ENCODE peak calls at places on chromosomes 12 and 14, in nine cellular contexts. One of them, this sample, is unnamed.

GRCh38 chr12:116864371-116865160 is 16.7 kb downstream of the HRK start:
- DNase-seq in activated T-cell treated with anti-CD3 and anti-CD28 coated beads, Interleukin-2, amount 50 U/mL, for 4 hours: no peak
- DNase-seq in activated T-helper 1 cell treated with Interleukin-2 at 50 U/mL for 16 hours: no peak
- DNase-seq in AG20443: peak
- DNase-seq in NCI-H1436: no peak
- DNase-seq in activated naive CD4-positive, alpha-beta T cell: no peak
- DNase-seq in occipital lobe: no peak
- DNase-seq in T-cell: no peak
- DNase-seq in lower lobe of right lung: no peak
- DNase-seq in this sample: no peak

GRCh38 chr14:77186911-77187648 is 5.5 kb downstream of the TMEM63C start:
- DNase-seq in activated T-cell treated with anti-CD3 and anti-CD28 coated beads, Interleukin-2, amount 50 U/mL, for 4 hours: no peak
- DNase-seq in activated T-helper 1 cell treated with Interleukin-2 at 50 U/mL for 16 hours: no peak
- DNase-seq in AG20443: peak
- DNase-seq in NCI-H1436: no peak
- DNase-seq in activated naive CD4-positive, alpha-beta T cell: no peak
- DNase-seq in occipital lobe: no peak
- DNase-seq in T-cell: no peak
- DNase-seq in lower lobe of right lung: no peak
- DNase-seq in this sample: peak

GRCh38 chr14:101755591-101756324 is 5.8 kb upstream of the PPP2R5C start:
- DNase-seq in activated T-cell treated with anti-CD3 and anti-CD28 coated beads, Interleukin-2, amount 50 U/mL, for 4 hours: no peak
- DNase-seq in activated T-helper 1 cell treated with Interleukin-2 at 50 U/mL for 16 hours: no peak
- DNase-seq in AG20443: no peak
- DNase-seq in NCI-H1436: no peak
- DNase-seq in activated naive CD4-positive, alpha-beta T cell: no peak
- DNase-seq in occipital lobe: no peak
- DNase-seq in T-cell: no peak
- DNase-seq in lower lobe of right lung: no peak
- DNase-seq in this sample: no peak

GRCh38 chr12:12018454-12018853 is 52.3 kb upstream of the BCL2L14 start:
- DNase-seq in activated T-cell treated with anti-CD3 and anti-CD28 coated beads, Interleukin-2, amount 50 U/mL, for 4 hours: no peak
- DNase-seq in activated T-helper 1 cell treated with Interleukin-2 at 50 U/mL for 16 hours: no peak
- DNase-seq in AG20443: no peak
- DNase-seq in NCI-H1436: no peak
- DNase-seq in activated naive CD4-positive, alpha-beta T cell: no peak
- DNase-seq in occipital lobe: no peak
- DNase-seq in T-cell: no peak
- DNase-seq in lower lobe of right lung: no peak
- DNase-seq in this sample: no peak

GRCh38 chr14:64998455-64998931 is 11.8 kb downstream of the FNTB start:
- DNase-seq in activated T-cell treated with anti-CD3 and anti-CD28 coated beads, Interleukin-2, amount 50 U/mL, for 4 hours: no peak
- DNase-seq in activated T-helper 1 cell treated with Interleukin-2 at 50 U/mL for 16 hours: no peak
- DNase-seq in AG20443: no peak
- DNase-seq in NCI-H1436: no peak
- DNase-seq in activated naive CD4-positive, alpha-beta T cell: no peak
- DNase-seq in occipital lobe: no peak
- DNase-seq in T-cell: no peak
- DNase-seq in lower lobe of right lung: no peak
- DNase-seq in this sample: no peak

GRCh38 chr12:115943630-115944391 is 333.7 kb downstream of the MED13L start:
- DNase-seq in activated T-cell treated with anti-CD3 and anti-CD28 coated beads, Interleukin-2, amount 50 U/mL, for 4 hours: no peak
- DNase-seq in activated T-helper 1 cell treated with Interleukin-2 at 50 U/mL for 16 hours: no peak
- DNase-seq in AG20443: no peak
- DNase-seq in NCI-H1436: no peak
- DNase-seq in activated naive CD4-positive, alpha-beta T cell: no peak
- DNase-seq in occipital lobe: no peak
- DNase-seq in T-cell: no peak
- DNase-seq in lower lobe of right lung: peak
- DNase-seq in this sample: no peak

GRCh38 chr12:113610698-113611097 is 139.0 kb upstream of the LHX5 start:
- DNase-seq in activated T-cell treated with anti-CD3 and anti-CD28 coated beads, Interleukin-2, amount 50 U/mL, for 4 hours: no peak
- DNase-seq in activated T-helper 1 cell treated with Interleukin-2 at 50 U/mL for 16 hours: no peak
- DNase-seq in AG20443: no peak
- DNase-seq in NCI-H1436: no peak
- DNase-seq in activated naive CD4-positive, alpha-beta T cell: no peak
- DNase-seq in occipital lobe: no peak
- DNase-seq in T-cell: no peak
- DNase-seq in lower lobe of right lung: no peak
- DNase-seq in this sample: no peak

GRCh38 chr12:1197264-1198018 is 206.4 kb downstream of the ERC1 start:
- DNase-seq in activated T-cell treated with anti-CD3 and anti-CD28 coated beads, Interleukin-2, amount 50 U/mL, for 4 hours: no peak
- DNase-seq in activated T-helper 1 cell treated with Interleukin-2 at 50 U/mL for 16 hours: no peak
- DNase-seq in AG20443: peak
- DNase-seq in NCI-H1436: no peak
- DNase-seq in activated naive CD4-positive, alpha-beta T cell: no peak
- DNase-seq in occipital lobe: no peak
- DNase-seq in T-cell: no peak
- DNase-seq in lower lobe of right lung: no peak
- DNase-seq in this sample: no peak

GRCh38 chr12:103901518-103902173 is 28.6 kb upstream of the HSP90B1 start:
- DNase-seq in activated T-cell treated with anti-CD3 and anti-CD28 coated beads, Interleukin-2, amount 50 U/mL, for 4 hours: peak
- DNase-seq in activated T-helper 1 cell treated with Interleukin-2 at 50 U/mL for 16 hours: peak
- DNase-seq in AG20443: no peak
- DNase-seq in NCI-H1436: no peak
- DNase-seq in activated naive CD4-positive, alpha-beta T cell: no peak
- DNase-seq in occipital lobe: no peak
- DNase-seq in T-cell: peak
- DNase-seq in lower lobe of right lung: no peak
- DNase-seq in this sample: peak

GRCh38 chr12:56212360-56212759 is 9.4 kb downstream of the RNF41 start:
- DNase-seq in activated T-cell treated with anti-CD3 and anti-CD28 coated beads, Interleukin-2, amount 50 U/mL, for 4 hours: no peak
- DNase-seq in activated T-helper 1 cell treated with Interleukin-2 at 50 U/mL for 16 hours: no peak
- DNase-seq in AG20443: no peak
- DNase-seq in NCI-H1436: no peak
- DNase-seq in activated naive CD4-positive, alpha-beta T cell: no peak
- DNase-seq in occipital lobe: no peak
- DNase-seq in T-cell: no peak
- DNase-seq in lower lobe of right lung: no peak
- DNase-seq in this sample: no peak

GRCh38 chr12:131283191-131283861 is 329.6 kb downstream of the ADGRD1 start:
- DNase-seq in activated T-cell treated with anti-CD3 and anti-CD28 coated beads, Interleukin-2, amount 50 U/mL, for 4 hours: no peak
- DNase-seq in activated T-helper 1 cell treated with Interleukin-2 at 50 U/mL for 16 hours: no peak
- DNase-seq in AG20443: no peak
- DNase-seq in NCI-H1436: no peak
- DNase-seq in activated naive CD4-positive, alpha-beta T cell: no peak
- DNase-seq in occipital lobe: no peak
- DNase-seq in T-cell: no peak
- DNase-seq in lower lobe of right lung: no peak
- DNase-seq in this sample: no peak

GRCh38 chr14:101103321-101103901 is 199.9 kb upstream of the RTL1 start:
- DNase-seq in activated T-cell treated with anti-CD3 and anti-CD28 coated beads, Interleukin-2, amount 50 U/mL, for 4 hours: no peak
- DNase-seq in activated T-helper 1 cell treated with Interleukin-2 at 50 U/mL for 16 hours: no peak
- DNase-seq in AG20443: peak
- DNase-seq in NCI-H1436: no peak
- DNase-seq in activated naive CD4-positive, alpha-beta T cell: no peak
- DNase-seq in occipital lobe: no peak
- DNase-seq in T-cell: no peak
- DNase-seq in lower lobe of right lung: no peak
- DNase-seq in this sample: no peak

GRCh38 chr12:113697646-113698504 is 226.2 kb upstream of the LHX5 start:
- DNase-seq in activated T-cell treated with anti-CD3 and anti-CD28 coated beads, Interleukin-2, amount 50 U/mL, for 4 hours: no peak
- DNase-seq in activated T-helper 1 cell treated with Interleukin-2 at 50 U/mL for 16 hours: no peak
- DNase-seq in AG20443: no peak
- DNase-seq in NCI-H1436: no peak
- DNase-seq in activated naive CD4-positive, alpha-beta T cell: no peak
- DNase-seq in occipital lobe: no peak
- DNase-seq in T-cell: no peak
- DNase-seq in lower lobe of right lung: no peak
- DNase-seq in this sample: peak

GRCh38 chr14:49594347-49595089 is 4.2 kb upstream of the LRR1 start:
- DNase-seq in activated T-cell treated with anti-CD3 and anti-CD28 coated beads, Interleukin-2, amount 50 U/mL, for 4 hours: no peak
- DNase-seq in activated T-helper 1 cell treated with Interleukin-2 at 50 U/mL for 16 hours: no peak
- DNase-seq in AG20443: peak
- DNase-seq in NCI-H1436: no peak
- DNase-seq in activated naive CD4-positive, alpha-beta T cell: no peak
- DNase-seq in occipital lobe: no peak
- DNase-seq in T-cell: no peak
- DNase-seq in lower lobe of right lung: no peak
- DNase-seq in this sample: no peak

GRCh38 chr12:49902399-49903350 is 1.0 kb downstream of the FAIM2 start:
- DNase-seq in activated T-cell treated with anti-CD3 and anti-CD28 coated beads, Interleukin-2, amount 50 U/mL, for 4 hours: no peak
- DNase-seq in activated T-helper 1 cell treated with Interleukin-2 at 50 U/mL for 16 hours: no peak
- DNase-seq in AG20443: no peak
- DNase-seq in NCI-H1436: peak
- DNase-seq in activated naive CD4-positive, alpha-beta T cell: no peak
- DNase-seq in occipital lobe: peak
- DNase-seq in T-cell: no peak
- DNase-seq in lower lobe of right lung: no peak
- DNase-seq in this sample: peak

GRCh38 chr14:88553886-88554457 is 835 bp downstream of the PTPN21 start:
- DNase-seq in activated T-cell treated with anti-CD3 and anti-CD28 coated beads, Interleukin-2, amount 50 U/mL, for 4 hours: no peak
- DNase-seq in activated T-helper 1 cell treated with Interleukin-2 at 50 U/mL for 16 hours: no peak
- DNase-seq in AG20443: no peak
- DNase-seq in NCI-H1436: no peak
- DNase-seq in activated naive CD4-positive, alpha-beta T cell: no peak
- DNase-seq in occipital lobe: no peak
- DNase-seq in T-cell: no peak
- DNase-seq in lower lobe of right lung: no peak
- DNase-seq in this sample: peak

GRCh38 chr14:65949711-65950516 is 536.3 kb upstream of the CCDC196 start:
- DNase-seq in activated T-cell treated with anti-CD3 and anti-CD28 coated beads, Interleukin-2, amount 50 U/mL, for 4 hours: no peak
- DNase-seq in activated T-helper 1 cell treated with Interleukin-2 at 50 U/mL for 16 hours: no peak
- DNase-seq in AG20443: no peak
- DNase-seq in NCI-H1436: no peak
- DNase-seq in activated naive CD4-positive, alpha-beta T cell: no peak
- DNase-seq in occipital lobe: no peak
- DNase-seq in T-cell: peak
- DNase-seq in lower lobe of right lung: peak
- DNase-seq in this sample: peak

GRCh38 chr14:45284802-45285201 is 31.8 kb upstream of the MIS18BP1 start:
- DNase-seq in activated T-cell treated with anti-CD3 and anti-CD28 coated beads, Interleukin-2, amount 50 U/mL, for 4 hours: no peak
- DNase-seq in activated T-helper 1 cell treated with Interleukin-2 at 50 U/mL for 16 hours: no peak
- DNase-seq in AG20443: no peak
- DNase-seq in NCI-H1436: no peak
- DNase-seq in activated naive CD4-positive, alpha-beta T cell: no peak
- DNase-seq in occipital lobe: no peak
- DNase-seq in T-cell: no peak
- DNase-seq in lower lobe of right lung: no peak
- DNase-seq in this sample: peak

GRCh38 chr12:50932787-50933280 is 19.5 kb upstream of the HIGD1C start:
- DNase-seq in activated T-cell treated with anti-CD3 and anti-CD28 coated beads, Interleukin-2, amount 50 U/mL, for 4 hours: no peak
- DNase-seq in activated T-helper 1 cell treated with Interleukin-2 at 50 U/mL for 16 hours: no peak
- DNase-seq in AG20443: no peak
- DNase-seq in NCI-H1436: no peak
- DNase-seq in activated naive CD4-positive, alpha-beta T cell: no peak
- DNase-seq in occipital lobe: no peak
- DNase-seq in T-cell: no peak
- DNase-seq in lower lobe of right lung: no peak
- DNase-seq in this sample: no peak

GRCh38 chr12:87661770-87662402 is 367.3 kb downstream of the C12orf50 start:
- DNase-seq in activated T-cell treated with anti-CD3 and anti-CD28 coated beads, Interleukin-2, amount 50 U/mL, for 4 hours: no peak
- DNase-seq in activated T-helper 1 cell treated with Interleukin-2 at 50 U/mL for 16 hours: no peak
- DNase-seq in AG20443: no peak
- DNase-seq in NCI-H1436: peak
- DNase-seq in activated naive CD4-positive, alpha-beta T cell: no peak
- DNase-seq in occipital lobe: no peak
- DNase-seq in T-cell: no peak
- DNase-seq in lower lobe of right lung: no peak
- DNase-seq in this sample: no peak

GRCh38 chr14:24070285-24071143 is 848 bp upstream of the CPNE6 start:
- DNase-seq in activated T-cell treated with anti-CD3 and anti-CD28 coated beads, Interleukin-2, amount 50 U/mL, for 4 hours: no peak
- DNase-seq in activated T-helper 1 cell treated with Interleukin-2 at 50 U/mL for 16 hours: no peak
- DNase-seq in AG20443: no peak
- DNase-seq in NCI-H1436: peak
- DNase-seq in activated naive CD4-positive, alpha-beta T cell: no peak
- DNase-seq in occipital lobe: no peak
- DNase-seq in T-cell: no peak
- DNase-seq in lower lobe of right lung: peak
- DNase-seq in this sample: peak

GRCh38 chr12:108228746-108229145 is 99.7 kb downstream of the WSCD2 start:
- DNase-seq in activated T-cell treated with anti-CD3 and anti-CD28 coated beads, Interleukin-2, amount 50 U/mL, for 4 hours: no peak
- DNase-seq in activated T-helper 1 cell treated with Interleukin-2 at 50 U/mL for 16 hours: no peak
- DNase-seq in AG20443: no peak
- DNase-seq in NCI-H1436: no peak
- DNase-seq in activated naive CD4-positive, alpha-beta T cell: no peak
- DNase-seq in occipital lobe: no peak
- DNase-seq in T-cell: no peak
- DNase-seq in lower lobe of right lung: no peak
- DNase-seq in this sample: no peak

GRCh38 chr12:1843641-1844005 is 23.3 kb downstream of the LRTM2 start:
- DNase-seq in activated T-cell treated with anti-CD3 and anti-CD28 coated beads, Interleukin-2, amount 50 U/mL, for 4 hours: no peak
- DNase-seq in activated T-helper 1 cell treated with Interleukin-2 at 50 U/mL for 16 hours: no peak
- DNase-seq in AG20443: no peak
- DNase-seq in NCI-H1436: no peak
- DNase-seq in activated naive CD4-positive, alpha-beta T cell: no peak
- DNase-seq in occipital lobe: no peak
- DNase-seq in T-cell: no peak
- DNase-seq in lower lobe of right lung: peak
- DNase-seq in this sample: no peak

GRCh38 chr14:74942164-74942563 is 13.2 kb downstream of the PGF start:
- DNase-seq in activated T-cell treated with anti-CD3 and anti-CD28 coated beads, Interleukin-2, amount 50 U/mL, for 4 hours: no peak
- DNase-seq in activated T-helper 1 cell treated with Interleukin-2 at 50 U/mL for 16 hours: no peak
- DNase-seq in AG20443: no peak
- DNase-seq in NCI-H1436: peak
- DNase-seq in activated naive CD4-positive, alpha-beta T cell: no peak
- DNase-seq in occipital lobe: no peak
- DNase-seq in T-cell: no peak
- DNase-seq in lower lobe of right lung: no peak
- DNase-seq in this sample: no peak

GRCh38 chr14:55438066-55438683 is 2.2 kb downstream of the TBPL2 start:
- DNase-seq in activated T-cell treated with anti-CD3 and anti-CD28 coated beads, Interleukin-2, amount 50 U/mL, for 4 hours: no peak
- DNase-seq in activated T-helper 1 cell treated with Interleukin-2 at 50 U/mL for 16 hours: no peak
- DNase-seq in AG20443: peak
- DNase-seq in NCI-H1436: peak
- DNase-seq in activated naive CD4-positive, alpha-beta T cell: no peak
- DNase-seq in occipital lobe: no peak
- DNase-seq in T-cell: no peak
- DNase-seq in lower lobe of right lung: no peak
- DNase-seq in this sample: peak

GRCh38 chr12:113996026-113996425 is 29.9 kb upstream of the RBM19 start:
- DNase-seq in activated T-cell treated with anti-CD3 and anti-CD28 coated beads, Interleukin-2, amount 50 U/mL, for 4 hours: no peak
- DNase-seq in activated T-helper 1 cell treated with Interleukin-2 at 50 U/mL for 16 hours: no peak
- DNase-seq in AG20443: peak
- DNase-seq in NCI-H1436: no peak
- DNase-seq in activated naive CD4-positive, alpha-beta T cell: no peak
- DNase-seq in occipital lobe: no peak
- DNase-seq in T-cell: no peak
- DNase-seq in lower lobe of right lung: no peak
- DNase-seq in this sample: no peak

GRCh38 chr12:92025462-92026207 is 120.0 kb downstream of the BTG1 start:
- DNase-seq in activated T-cell treated with anti-CD3 and anti-CD28 coated beads, Interleukin-2, amount 50 U/mL, for 4 hours: no peak
- DNase-seq in activated T-helper 1 cell treated with Interleukin-2 at 50 U/mL for 16 hours: no peak
- DNase-seq in AG20443: no peak
- DNase-seq in NCI-H1436: no peak
- DNase-seq in activated naive CD4-positive, alpha-beta T cell: no peak
- DNase-seq in occipital lobe: no peak
- DNase-seq in T-cell: no peak
- DNase-seq in lower lobe of right lung: no peak
- DNase-seq in this sample: no peak

GRCh38 chr14:25351269-25351668 is 301.3 kb upstream of the STXBP6 start:
- DNase-seq in activated T-cell treated with anti-CD3 and anti-CD28 coated beads, Interleukin-2, amount 50 U/mL, for 4 hours: no peak
- DNase-seq in activated T-helper 1 cell treated with Interleukin-2 at 50 U/mL for 16 hours: no peak
- DNase-seq in AG20443: no peak
- DNase-seq in NCI-H1436: no peak
- DNase-seq in activated naive CD4-positive, alpha-beta T cell: no peak
- DNase-seq in occipital lobe: no peak
- DNase-seq in T-cell: no peak
- DNase-seq in lower lobe of right lung: no peak
- DNase-seq in this sample: no peak

GRCh38 chr14:31326111-31326510 is 94.2 kb downstream of the HEATR5A start:
- DNase-seq in activated T-cell treated with anti-CD3 and anti-CD28 coated beads, Interleukin-2, amount 50 U/mL, for 4 hours: no peak
- DNase-seq in activated T-helper 1 cell treated with Interleukin-2 at 50 U/mL for 16 hours: no peak
- DNase-seq in AG20443: no peak
- DNase-seq in NCI-H1436: no peak
- DNase-seq in activated naive CD4-positive, alpha-beta T cell: no peak
- DNase-seq in occipital lobe: no peak
- DNase-seq in T-cell: no peak
- DNase-seq in lower lobe of right lung: no peak
- DNase-seq in this sample: peak

GRCh38 chr12:71128191-71128590 is 29.6 kb downstream of the TSPAN8 start:
- DNase-seq in activated T-cell treated with anti-CD3 and anti-CD28 coated beads, Interleukin-2, amount 50 U/mL, for 4 hours: no peak
- DNase-seq in activated T-helper 1 cell treated with Interleukin-2 at 50 U/mL for 16 hours: no peak
- DNase-seq in AG20443: no peak
- DNase-seq in NCI-H1436: no peak
- DNase-seq in activated naive CD4-positive, alpha-beta T cell: no peak
- DNase-seq in occipital lobe: no peak
- DNase-seq in T-cell: no peak
- DNase-seq in lower lobe of right lung: no peak
- DNase-seq in this sample: no peak

GRCh38 chr12:77049767-77050353 is 15.5 kb downstream of the E2F7 start:
- DNase-seq in activated T-cell treated with anti-CD3 and anti-CD28 coated beads, Interleukin-2, amount 50 U/mL, for 4 hours: no peak
- DNase-seq in activated T-helper 1 cell treated with Interleukin-2 at 50 U/mL for 16 hours: no peak
- DNase-seq in AG20443: peak
- DNase-seq in NCI-H1436: peak
- DNase-seq in activated naive CD4-positive, alpha-beta T cell: no peak
- DNase-seq in occipital lobe: no peak
- DNase-seq in T-cell: no peak
- DNase-seq in lower lobe of right lung: no peak
- DNase-seq in this sample: peak

This sample was measured in NCI-H69.